ENCODE peak calls at places on chromosomes 6 and 20, in ten cellular contexts. G is fibroblast of villous mesenchyme, E is AG09309, D is IMR-90, O is fibroblast of pulmonary artery, H is body of pancreas, Q is pancreas, B is astrocyte of the cerebellum, M is choroid plexus epithelial cell, W is upper lobe of right lung. X is an unnamed sample.

GRCh38 chr6:170462366-170463020 is 90.6 kb downstream of the PSMB1 start:
- DNase-seq in H (no peak), G (no peak), B (no peak), M (no peak), D (no peak), O (no peak), Q (no peak), E (no peak), W (peak; percentile 35), X (no peak)

GRCh38 chr20:63774348-63774735 is 34.8 kb downstream of the SLC2A4RG start:
- DNase-seq in B (no peak), Q (no peak), G (no peak), E (no peak), O (no peak), H (no peak), W (no peak), M (no peak), D (no peak), X (no peak)

GRCh38 chr6:123640567-123641187 is 3.9 kb upstream of the TRDN start:
- DNase-seq in B (no peak), G (no peak), E (no peak), W (no peak), M (no peak), Q (no peak), O (no peak), H (no peak), D (no peak), X (no peak)

GRCh38 chr6:6683964-6684363 is 95.4 kb downstream of the LY86 start:
- DNase-seq in M (no peak), E (no peak), W (no peak), Q (no peak), H (no peak), O (no peak), D (no peak), G (no peak), B (no peak), X (no peak)

GRCh38 chr6:167962717-167963116 is 34.8 kb upstream of the KIF25 start:
- DNase-seq in W (no peak), Q (no peak), D (no peak), M (no peak), H (no peak), O (no peak), B (no peak), E (no peak), G (no peak), X (no peak)

GRCh38 chr20:23937303-23938117 is 51.1 kb downstream of the GGTLC1 start:
- DNase-seq in M (peak; percentile 80), E (no peak), B (peak; percentile 15), Q (no peak), D (peak; percentile 36), O (peak; percentile 68), G (peak; percentile 37), W (peak; percentile 71), H (peak; percentile 72), X (peak; percentile 71)

GRCh38 chr6:143052282-143052681 is 8.4 kb upstream of the AIG1 start:
- DNase-seq in M (no peak), E (no peak), W (no peak), H (no peak), O (no peak), Q (no peak), D (no peak), G (no peak), B (no peak), X (no peak)

GRCh38 chr6:32151885-32152311 is at the start of gene PRRT1:
- DNase-seq in D (no peak), G (no peak), E (no peak), H (no peak), M (no peak), W (no peak), Q (no peak), O (no peak), B (no peak), X (no peak)

GRCh38 chr20:54995553-54995952 is 520.2 kb downstream of the DOK5 start:
- DNase-seq in W (no peak), B (no peak), E (no peak), Q (no peak), O (no peak), D (no peak), H (no peak), G (no peak), M (no peak), X (no peak)

GRCh38 chr6:112320561-112321300 is 26.4 kb upstream of the RFPL4B start:
- DNase-seq in D (peak; percentile 44), G (no peak), W (no peak), M (peak; percentile 22), Q (no peak), O (no peak), H (no peak), E (no peak), B (no peak), X (peak; percentile 55)

GRCh38 chr6:112317461-112317860 is 29.7 kb upstream of the RFPL4B start:
- DNase-seq in D (no peak), O (no peak), M (no peak), G (no peak), B (no peak), W (no peak), Q (no peak), E (no peak), H (no peak), X (no peak)

GRCh38 chr6:112325449-112325848 is 21.7 kb upstream of the RFPL4B start:
- DNase-seq in Q (no peak), B (no peak), W (no peak), O (no peak), H (no peak), E (no peak), D (no peak), M (peak; percentile 81), G (no peak), X (no peak)

GRCh38 chr6:112318505-112318904 is 28.6 kb upstream of the RFPL4B start:
- DNase-seq in H (no peak), D (no peak), W (no peak), G (no peak), O (no peak), Q (no peak), M (no peak), E (no peak), B (no peak), X (no peak)

GRCh38 chr6:112321882-112322508 is 25.1 kb upstream of the RFPL4B start:
- DNase-seq in E (no peak), W (no peak), G (peak; percentile 37), O (peak; percentile 24), H (no peak), D (no peak), Q (no peak), B (no peak), M (peak; percentile 58), X (no peak)
- H3K4me3 ChIP-seq in E (no peak overlapping the region), W (no peak overlapping the region), G (no peak overlapping the region), O (no peak overlapping the region), H (no peak overlapping the region), D (no peak overlapping the region), Q (no peak overlapping the region), B (no peak overlapping the region), M (no peak overlapping the region), X (no peak overlapping the region)

DNA sequence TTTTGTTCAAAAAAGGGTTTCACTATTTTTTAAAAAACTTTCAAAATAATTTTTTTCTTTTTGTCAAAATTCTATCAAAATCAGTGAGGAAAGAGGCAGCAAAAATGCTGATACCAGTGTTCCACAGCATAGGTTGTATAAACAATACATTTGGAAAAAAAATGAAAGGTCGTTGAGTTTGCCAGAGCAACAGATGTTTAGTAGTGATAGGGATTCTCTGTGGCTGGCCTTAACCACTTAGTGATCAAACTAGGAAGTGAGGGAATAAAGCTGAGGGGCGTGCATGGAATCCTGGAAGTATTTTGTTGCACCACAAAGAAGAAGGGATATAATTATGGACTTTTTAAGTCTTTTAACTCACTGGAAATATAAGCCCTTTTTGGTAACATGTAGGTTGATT is 555.3 kb upstream of the CHD6 start:
- DNase-seq in E (no peak), B (no peak), O (no peak), Q (no peak), W (no peak), G (no peak), H (no peak), D (no peak), M (no peak), X (no peak)
- H3K4me3 ChIP-seq in E (no peak overlapping the region), B (no peak overlapping the region), O (no peak overlapping the region), Q (no peak overlapping the region), W (no peak overlapping the region), G (no peak overlapping the region), H (no peak overlapping the region), D (no peak overlapping the region), M (no peak overlapping the region), X (no peak overlapping the region)

DNA sequence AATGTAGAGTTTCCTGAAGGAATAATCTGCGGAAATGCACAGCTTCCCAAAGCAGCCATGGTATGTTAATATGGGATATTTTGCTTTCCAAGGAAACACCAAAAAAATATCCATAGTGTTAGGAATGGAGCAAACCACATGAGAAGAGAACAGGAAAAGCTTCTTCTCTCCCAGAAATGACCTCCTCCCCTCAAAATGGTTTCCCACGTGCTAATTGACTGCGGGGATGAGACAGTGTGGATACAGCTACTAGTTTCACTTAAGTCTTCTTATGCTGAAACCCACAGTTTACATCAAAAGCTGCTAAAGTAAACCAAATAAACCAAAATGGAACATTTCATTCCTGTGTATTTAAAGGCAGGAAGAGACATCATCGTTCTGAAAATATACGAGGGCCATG is 69.4 kb downstream of the FYN start:
- DNase-seq in O (no peak), Q (no peak), D (peak; percentile 90), W (no peak), H (no peak), B (peak; percentile 44), G (peak; percentile 98), M (peak; percentile 80), E (no peak), X (no peak)
- H3K4me3 ChIP-seq in O (no peak overlapping the region), Q (no peak overlapping the region), D (no peak overlapping the region), W (no peak overlapping the region), H (no peak overlapping the region), B (no peak overlapping the region), G (no peak overlapping the region), M (no peak overlapping the region), E (no peak overlapping the region), X (no peak overlapping the region)

DNA sequence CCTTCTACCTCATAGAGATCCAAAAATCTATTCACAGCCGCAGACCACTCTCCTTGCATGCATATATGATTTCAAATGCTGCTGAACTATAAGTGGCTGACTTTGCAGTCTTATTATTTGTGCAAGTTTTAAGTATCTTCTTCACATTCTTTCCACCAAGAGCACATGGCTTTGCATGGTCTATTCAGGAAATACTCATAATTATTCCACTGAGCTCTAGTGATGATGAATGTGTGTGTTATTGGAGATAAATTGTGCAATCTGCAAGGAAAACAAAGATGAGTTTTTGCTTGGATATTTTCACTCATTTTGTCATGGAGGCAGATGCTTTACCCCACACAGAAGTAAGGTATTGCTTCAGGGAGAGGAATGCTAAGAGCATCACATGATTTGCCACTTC is 764.6 kb downstream of the TBC1D32 start:
- DNase-seq in E (no peak), H (no peak), M (no peak), O (no peak), Q (no peak), G (no peak), W (no peak), D (no peak), B (no peak), X (no peak)
- H3K4me3 ChIP-seq in E (no peak overlapping the region), H (no peak overlapping the region), M (no peak overlapping the region), O (no peak overlapping the region), Q (no peak overlapping the region), G (no peak overlapping the region), W (no peak overlapping the region), D (no peak overlapping the region), B (no peak overlapping the region), X (no peak overlapping the region)

GRCh38 chr6:106363401-106364138 is 3.1 kb downstream of the CRYBG1 start:
- DNase-seq in Q (no peak), H (no peak), O (no peak), B (no peak), G (no peak), W (no peak), D (no peak), E (no peak), M (peak; percentile 3), X (no peak)
- H3K4me3 ChIP-seq in Q (no peak overlapping the region), H (no peak overlapping the region), O (no peak overlapping the region), B (no peak overlapping the region), G (no peak overlapping the region), W (no peak overlapping the region), D (no peak overlapping the region), E (no peak overlapping the region), M (no peak overlapping the region), X (no peak overlapping the region)